ENCODE peak calls at places on chromosomes 12 and 14, in nine cellular contexts. One of them, this sample, is unnamed.

GRCh38 chr12:70648191-70648590 is 11.0 kb upstream of the PTPRB start:
- DNase-seq in mammary epithelial cell: no peak
- DNase-seq in aorta: no peak
- DNase-seq in endothelial cell of umbilical vein: peak
- DNase-seq in AG04449: no peak
- DNase-seq in GM06990: no peak
- DNase-seq in amniotic stem cell: no peak
- DNase-seq in NCI-H1694: no peak
- DNase-seq in pulmonary artery endothelial cell: no peak
- DNase-seq in this sample: no peak

GRCh38 chr12:131830335-131831020 is 2.3 kb downstream of the MMP17 start:
- DNase-seq in aorta: peak
- DNase-seq in NCI-H1694: no peak
- DNase-seq in GM06990: no peak
- DNase-seq in endothelial cell of umbilical vein: peak
- DNase-seq in mammary epithelial cell: peak
- DNase-seq in pulmonary artery endothelial cell: peak
- DNase-seq in amniotic stem cell: peak
- DNase-seq in AG04449: no peak
- DNase-seq in this sample: peak

GRCh38 chr14:101354726-101355125 is 206.6 kb upstream of the DIO3 start:
- DNase-seq in pulmonary artery endothelial cell: no peak
- DNase-seq in mammary epithelial cell: no peak
- DNase-seq in AG04449: no peak
- DNase-seq in endothelial cell of umbilical vein: no peak
- DNase-seq in aorta: peak
- DNase-seq in NCI-H1694: no peak
- DNase-seq in GM06990: no peak
- DNase-seq in amniotic stem cell: no peak
- DNase-seq in this sample: no peak

GRCh38 chr12:54350743-54351142 is 13.5 kb downstream of the GPR84 start:
- DNase-seq in pulmonary artery endothelial cell: no peak
- DNase-seq in amniotic stem cell: no peak
- DNase-seq in endothelial cell of umbilical vein: no peak
- DNase-seq in aorta: no peak
- DNase-seq in NCI-H1694: no peak
- DNase-seq in GM06990: no peak
- DNase-seq in AG04449: no peak
- DNase-seq in mammary epithelial cell: no peak
- DNase-seq in this sample: no peak

GRCh38 chr12:114032801-114033200 is 66.7 kb upstream of the RBM19 start:
- DNase-seq in aorta: no peak
- DNase-seq in mammary epithelial cell: no peak
- DNase-seq in NCI-H1694: no peak
- DNase-seq in endothelial cell of umbilical vein: no peak
- DNase-seq in GM06990: no peak
- DNase-seq in pulmonary artery endothelial cell: no peak
- DNase-seq in AG04449: no peak
- DNase-seq in amniotic stem cell: no peak
- DNase-seq in this sample: no peak

GRCh38 chr12:102195826-102196225 is 1.8 kb downstream of the PMCH start:
- DNase-seq in AG04449: no peak
- DNase-seq in NCI-H1694: no peak
- DNase-seq in pulmonary artery endothelial cell: no peak
- DNase-seq in mammary epithelial cell: no peak
- DNase-seq in aorta: no peak
- DNase-seq in amniotic stem cell: no peak
- DNase-seq in endothelial cell of umbilical vein: peak
- DNase-seq in GM06990: no peak
- DNase-seq in this sample: no peak

GRCh38 chr14:59534361-59534987 is 42.1 kb downstream of the CCDC175 start:
- DNase-seq in mammary epithelial cell: no peak
- DNase-seq in endothelial cell of umbilical vein: no peak
- DNase-seq in pulmonary artery endothelial cell: no peak
- DNase-seq in amniotic stem cell: no peak
- DNase-seq in AG04449: no peak
- DNase-seq in NCI-H1694: no peak
- DNase-seq in GM06990: no peak
- DNase-seq in aorta: no peak
- DNase-seq in this sample: no peak

GRCh38 chr12:13342971-13343370 is 146.4 kb downstream of the EMP1 start:
- DNase-seq in NCI-H1694: no peak
- DNase-seq in pulmonary artery endothelial cell: no peak
- DNase-seq in aorta: no peak
- DNase-seq in endothelial cell of umbilical vein: no peak
- DNase-seq in mammary epithelial cell: peak
- DNase-seq in GM06990: no peak
- DNase-seq in amniotic stem cell: no peak
- DNase-seq in AG04449: no peak
- DNase-seq in this sample: no peak

GRCh38 chr12:4025420-4026358 is 152.5 kb upstream of the PARP11 start:
- DNase-seq in amniotic stem cell: no peak
- DNase-seq in pulmonary artery endothelial cell: no peak
- DNase-seq in NCI-H1694: no peak
- DNase-seq in GM06990: no peak
- DNase-seq in AG04449: no peak
- DNase-seq in endothelial cell of umbilical vein: no peak
- DNase-seq in aorta: no peak
- DNase-seq in mammary epithelial cell: no peak
- DNase-seq in this sample: no peak

GRCh38 chr12:117936722-117937484 is 31.9 kb downstream of the KSR2 start:
- DNase-seq in NCI-H1694: no peak
- DNase-seq in AG04449: no peak
- DNase-seq in endothelial cell of umbilical vein: no peak
- DNase-seq in GM06990: no peak
- DNase-seq in pulmonary artery endothelial cell: no peak
- DNase-seq in aorta: no peak
- DNase-seq in mammary epithelial cell: no peak
- DNase-seq in amniotic stem cell: no peak
- DNase-seq in this sample: no peak

GRCh38 chr12:116736962-116737773 is 701 bp downstream of the SPRING1 start:
- DNase-seq in pulmonary artery endothelial cell: no peak
- DNase-seq in mammary epithelial cell: peak
- DNase-seq in GM06990: peak
- DNase-seq in endothelial cell of umbilical vein: no peak
- DNase-seq in amniotic stem cell: no peak
- DNase-seq in NCI-H1694: no peak
- DNase-seq in AG04449: no peak
- DNase-seq in aorta: no peak
- DNase-seq in this sample: no peak

GRCh38 chr14:78446807-78447206 is 276.6 kb downstream of the NRXN3 start:
- DNase-seq in NCI-H1694: no peak
- DNase-seq in endothelial cell of umbilical vein: peak
- DNase-seq in aorta: no peak
- DNase-seq in mammary epithelial cell: no peak
- DNase-seq in amniotic stem cell: no peak
- DNase-seq in GM06990: no peak
- DNase-seq in AG04449: no peak
- DNase-seq in pulmonary artery endothelial cell: no peak
- DNase-seq in this sample: no peak

GRCh38 chr14:104138891-104139459 is 588 bp downstream of the KIF26A start:
- DNase-seq in mammary epithelial cell: no peak
- DNase-seq in aorta: peak
- DNase-seq in amniotic stem cell: no peak
- DNase-seq in endothelial cell of umbilical vein: no peak
- DNase-seq in pulmonary artery endothelial cell: no peak
- DNase-seq in NCI-H1694: no peak
- DNase-seq in AG04449: no peak
- DNase-seq in GM06990: no peak
- DNase-seq in this sample: no peak

GRCh38 chr12:130300090-130300489 is 37.6 kb upstream of the PIWIL1 start:
- DNase-seq in GM06990: no peak
- DNase-seq in pulmonary artery endothelial cell: no peak
- DNase-seq in endothelial cell of umbilical vein: peak
- DNase-seq in mammary epithelial cell: no peak
- DNase-seq in aorta: no peak
- DNase-seq in amniotic stem cell: no peak
- DNase-seq in AG04449: no peak
- DNase-seq in NCI-H1694: no peak
- DNase-seq in this sample: no peak

GRCh38 chr14:33475623-33476022 is 475.3 kb downstream of the EGLN3 start:
- DNase-seq in amniotic stem cell: no peak
- DNase-seq in NCI-H1694: peak
- DNase-seq in aorta: no peak
- DNase-seq in pulmonary artery endothelial cell: peak
- DNase-seq in endothelial cell of umbilical vein: peak
- DNase-seq in AG04449: no peak
- DNase-seq in GM06990: no peak
- DNase-seq in mammary epithelial cell: peak
- DNase-seq in this sample: peak

GRCh38 chr14:84112589-84112988 is 1417.4 kb upstream of the FLRT2 start:
- DNase-seq in amniotic stem cell: no peak
- DNase-seq in endothelial cell of umbilical vein: peak
- DNase-seq in aorta: no peak
- DNase-seq in GM06990: no peak
- DNase-seq in NCI-H1694: no peak
- DNase-seq in AG04449: no peak
- DNase-seq in pulmonary artery endothelial cell: peak
- DNase-seq in mammary epithelial cell: no peak
- DNase-seq in this sample: no peak

GRCh38 chr12:6871052-6871957 is 1.8 kb downstream of the SPSB2 start:
- DNase-seq in pulmonary artery endothelial cell: no peak
- DNase-seq in amniotic stem cell: no peak
- DNase-seq in AG04449: no peak
- DNase-seq in endothelial cell of umbilical vein: no peak
- DNase-seq in GM06990: no peak
- DNase-seq in aorta: no peak
- DNase-seq in mammary epithelial cell: peak
- DNase-seq in NCI-H1694: no peak
- DNase-seq in this sample: no peak

GRCh38 chr14:22848391-22849164 is 12.2 kb downstream of the MMP14 start:
- DNase-seq in pulmonary artery endothelial cell: peak
- DNase-seq in endothelial cell of umbilical vein: peak
- DNase-seq in NCI-H1694: peak
- DNase-seq in AG04449: no peak
- DNase-seq in GM06990: no peak
- DNase-seq in aorta: peak
- DNase-seq in mammary epithelial cell: peak
- DNase-seq in amniotic stem cell: no peak
- DNase-seq in this sample: no peak

GRCh38 chr12:124694250-124694649 is 126.8 kb upstream of the NCOR2 start:
- DNase-seq in NCI-H1694: no peak
- DNase-seq in amniotic stem cell: no peak
- DNase-seq in aorta: peak
- DNase-seq in pulmonary artery endothelial cell: no peak
- DNase-seq in GM06990: no peak
- DNase-seq in AG04449: no peak
- DNase-seq in endothelial cell of umbilical vein: no peak
- DNase-seq in mammary epithelial cell: no peak
- DNase-seq in this sample: no peak

GRCh38 chr14:96242126-96242525 is 13.9 kb upstream of the BDKRB1 start:
- DNase-seq in amniotic stem cell: no peak
- DNase-seq in NCI-H1694: no peak
- DNase-seq in AG04449: no peak
- DNase-seq in GM06990: no peak
- DNase-seq in mammary epithelial cell: no peak
- DNase-seq in aorta: no peak
- DNase-seq in endothelial cell of umbilical vein: no peak
- DNase-seq in pulmonary artery endothelial cell: no peak
- DNase-seq in this sample: no peak

GRCh38 chr12:54294152-54294913 is 6.5 kb downstream of the NFE2 start:
- DNase-seq in mammary epithelial cell: no peak
- DNase-seq in AG04449: no peak
- DNase-seq in GM06990: no peak
- DNase-seq in pulmonary artery endothelial cell: no peak
- DNase-seq in aorta: peak
- DNase-seq in amniotic stem cell: no peak
- DNase-seq in endothelial cell of umbilical vein: peak
- DNase-seq in NCI-H1694: no peak
- DNase-seq in this sample: peak

GRCh38 chr12:52370906-52371608 is 3.8 kb upstream of the KRT85 start:
- DNase-seq in endothelial cell of umbilical vein: peak
- DNase-seq in pulmonary artery endothelial cell: peak
- DNase-seq in AG04449: no peak
- DNase-seq in aorta: peak
- DNase-seq in NCI-H1694: no peak
- DNase-seq in mammary epithelial cell: no peak
- DNase-seq in amniotic stem cell: peak
- DNase-seq in GM06990: no peak
- DNase-seq in this sample: no peak

GRCh38 chr12:20364501-20364900 is 3.8 kb upstream of the PDE3A start:
- DNase-seq in amniotic stem cell: no peak
- DNase-seq in GM06990: no peak
- DNase-seq in endothelial cell of umbilical vein: no peak
- DNase-seq in pulmonary artery endothelial cell: no peak
- DNase-seq in aorta: no peak
- DNase-seq in mammary epithelial cell: no peak
- DNase-seq in NCI-H1694: no peak
- DNase-seq in AG04449: no peak
- DNase-seq in this sample: peak

GRCh38 chr14:38107216-38107631 is 100.5 kb upstream of the SSTR1 start:
- DNase-seq in GM06990: no peak
- DNase-seq in AG04449: no peak
- DNase-seq in aorta: no peak
- DNase-seq in amniotic stem cell: no peak
- DNase-seq in endothelial cell of umbilical vein: no peak
- DNase-seq in NCI-H1694: no peak
- DNase-seq in mammary epithelial cell: no peak
- DNase-seq in pulmonary artery endothelial cell: no peak
- DNase-seq in this sample: no peak

GRCh38 chr12:913919-914718 is 35.4 kb downstream of the RAD52 start:
- DNase-seq in mammary epithelial cell: peak
- DNase-seq in GM06990: no peak
- DNase-seq in pulmonary artery endothelial cell: no peak
- DNase-seq in NCI-H1694: no peak
- DNase-seq in aorta: no peak
- DNase-seq in endothelial cell of umbilical vein: no peak
- DNase-seq in amniotic stem cell: peak
- DNase-seq in AG04449: peak
- DNase-seq in this sample: no peak

GRCh38 chr12:74791365-74791764 is 253.7 kb downstream of the ATXN7L3B start:
- DNase-seq in endothelial cell of umbilical vein: no peak
- DNase-seq in AG04449: no peak
- DNase-seq in aorta: no peak
- DNase-seq in amniotic stem cell: no peak
- DNase-seq in pulmonary artery endothelial cell: no peak
- DNase-seq in NCI-H1694: no peak
- DNase-seq in GM06990: no peak
- DNase-seq in mammary epithelial cell: no peak
- DNase-seq in this sample: no peak

GRCh38 chr12:87756111-87756510 is 273.1 kb downstream of the C12orf50 start:
- DNase-seq in AG04449: peak
- DNase-seq in mammary epithelial cell: peak
- DNase-seq in amniotic stem cell: peak
- DNase-seq in endothelial cell of umbilical vein: no peak
- DNase-seq in NCI-H1694: no peak
- DNase-seq in aorta: no peak
- DNase-seq in pulmonary artery endothelial cell: no peak
- DNase-seq in GM06990: no peak
- DNase-seq in this sample: no peak

GRCh38 chr12:93518725-93519124 is 51.4 kb downstream of the MRPL42 start:
- DNase-seq in endothelial cell of umbilical vein: no peak
- DNase-seq in aorta: no peak
- DNase-seq in pulmonary artery endothelial cell: no peak
- DNase-seq in amniotic stem cell: no peak
- DNase-seq in GM06990: no peak
- DNase-seq in mammary epithelial cell: no peak
- DNase-seq in AG04449: no peak
- DNase-seq in NCI-H1694: no peak
- DNase-seq in this sample: no peak

GRCh38 chr12:32211769-32212156 is 105.1 kb downstream of the BICD1 start:
- DNase-seq in mammary epithelial cell: no peak
- DNase-seq in pulmonary artery endothelial cell: no peak
- DNase-seq in amniotic stem cell: no peak
- DNase-seq in GM06990: no peak
- DNase-seq in endothelial cell of umbilical vein: no peak
- DNase-seq in NCI-H1694: peak
- DNase-seq in aorta: no peak
- DNase-seq in AG04449: no peak
- DNase-seq in this sample: no peak

GRCh38 chr12:27158322-27158721 is 75.9 kb upstream of the C12orf71 start:
- DNase-seq in NCI-H1694: no peak
- DNase-seq in pulmonary artery endothelial cell: no peak
- DNase-seq in mammary epithelial cell: no peak
- DNase-seq in aorta: no peak
- DNase-seq in AG04449: no peak
- DNase-seq in endothelial cell of umbilical vein: no peak
- DNase-seq in amniotic stem cell: no peak
- DNase-seq in GM06990: no peak
- DNase-seq in this sample: no peak

GRCh38 chr14:73758392-73759182 is 44.4 kb upstream of the PNMA1 start:
- DNase-seq in mammary epithelial cell: peak
- DNase-seq in NCI-H1694: peak
- DNase-seq in pulmonary artery endothelial cell: no peak
- DNase-seq in AG04449: no peak
- DNase-seq in endothelial cell of umbilical vein: peak
- DNase-seq in aorta: peak
- DNase-seq in amniotic stem cell: no peak
- DNase-seq in GM06990: peak
- DNase-seq in this sample: no peak